ENCODE peak calls at places on chromosome 9, in five cellular contexts. N, O, U, F and M are unnamed samples.

GRCh38 chr9:125380406-125380805 is 118.8 kb downstream of the GAPVD1 start:
- DNase-seq in N (no peak), O (no peak), U (no peak), F (peak), M (no peak)

GRCh38 chr9:128587453-128587852 is 35.1 kb downstream of the SPTAN1 start:
- DNase-seq in N (no peak), O (peak), U (no peak), F (no peak), M (peak)

GRCh38 chr9:111298831-111299603 is 31.0 kb downstream of the OR2K2 start:
- DNase-seq in N (peak), O (peak), U (peak), F (peak), M (no peak)

GRCh38 chr9:72551306-72551705 is 29.9 kb downstream of the TMC1 start:
- DNase-seq in N (no peak), O (no peak), U (peak), F (no peak), M (no peak)

GRCh38 chr9:131587331-131587730 is 42.0 kb downstream of the PRRT1B start:
- DNase-seq in N (no peak), O (no peak), U (no peak), F (no peak), M (no peak)

GRCh38 chr9:120610975-120611689 is 31.2 kb upstream of the CDK5RAP2 start:
- DNase-seq in N (no peak), O (no peak), U (no peak), F (no peak), M (no peak)

GRCh38 chr9:93301291-93301811 is 117.4 kb downstream of the WNK2 start:
- DNase-seq in N (no peak), O (no peak), U (no peak), F (no peak), M (no peak)

GRCh38 chr9:79123419-79123818 is 448.3 kb upstream of the TLE4 start:
- DNase-seq in N (no peak), O (no peak), U (no peak), F (no peak), M (no peak)

GRCh38 chr9:35517136-35517535 is 27.2 kb downstream of the RUSC2 start:
- DNase-seq in N (no peak), O (no peak), U (peak), F (no peak), M (no peak)

GRCh38 chr9:18799420-18799819 is 233.6 kb downstream of the SAXO1 start:
- DNase-seq in N (no peak), O (no peak), U (no peak), F (no peak), M (no peak)

GRCh38 chr9:133880851-133881634 is 111.1 kb downstream of the VAV2 start:
- DNase-seq in N (no peak), O (no peak), U (no peak), F (no peak), M (no peak)

GRCh38 chr9:121748727-121749546 is 97.5 kb downstream of the DAB2IP start:
- DNase-seq in N (no peak), O (no peak), U (no peak), F (peak), M (no peak)

GRCh38 chr9:95515272-95516113 is 1.3 kb downstream of the PTCH1 start:
- DNase-seq in N (no peak), O (no peak), U (peak), F (peak), M (no peak)

GRCh38 chr9:100426532-100427365 is at the start of gene MSANTD3:
- DNase-seq in N (no peak), O (peak), U (peak), F (peak), M (peak)

GRCh38 chr9:99595796-99596195 is 225.9 kb upstream of the NR4A3 start:
- DNase-seq in N (no peak), O (no peak), U (no peak), F (no peak), M (no peak)

GRCh38 chr9:30771278-30771677 is 1613.2 kb upstream of the ACO1 start:
- DNase-seq in N (no peak), O (no peak), U (no peak), F (no peak), M (no peak)

GRCh38 chr9:96150324-96151023 is 151.5 kb downstream of the HSD17B3 start:
- DNase-seq in N (no peak), O (peak), U (no peak), F (no peak), M (no peak)

GRCh38 chr9:120873512-120873911 is 3.5 kb downstream of the PHF19 start:
- DNase-seq in N (no peak), O (peak), U (no peak), F (no peak), M (no peak)

GRCh38 chr9:131028221-131028884 is 19.4 kb downstream of the LAMC3 start:
- DNase-seq in N (no peak), O (no peak), U (no peak), F (no peak), M (no peak)

GRCh38 chr9:121860744-121861143 is 209.3 kb downstream of the DAB2IP start:
- DNase-seq in N (peak), O (no peak), U (no peak), F (no peak), M (no peak)

GRCh38 chr9:115604831-115605483 is 487.0 kb upstream of the TNC start:
- DNase-seq in N (no peak), O (no peak), U (no peak), F (no peak), M (no peak)

GRCh38 chr9:97938081-97938644 is at the start of gene HEMGN:
- DNase-seq in N (no peak), O (peak), U (no peak), F (no peak), M (no peak)

GRCh38 chr9:87063883-87064282 is 116.6 kb upstream of the GAS1 start:
- DNase-seq in N (no peak), O (no peak), U (no peak), F (no peak), M (no peak)